ENCODE peak calls at places on chromosomes 1 and 21, in nine cellular contexts. One of them, this sample, is unnamed.

GRCh38 chr21:26072891-26073615 is 97.5 kb downstream of the APP start:
- DNase-seq in lower lobe of right lung: no peak
- DNase-seq in astrocyte of the cerebellum: peak
- DNase-seq in transverse colon: no peak
- DNase-seq in AG09309: peak
- DNase-seq in neural progenitor cell: no peak
- DNase-seq in GM12864: no peak
- DNase-seq in CD8-positive, alpha-beta T cell: no peak
- DNase-seq in tibial artery: no peak
- DNase-seq in this sample: no peak

GRCh38 chr21:14901482-14901958 is 163.3 kb downstream of the NRIP1 start:
- DNase-seq in lower lobe of right lung: no peak
- DNase-seq in astrocyte of the cerebellum: peak
- DNase-seq in transverse colon: no peak
- DNase-seq in AG09309: no peak
- DNase-seq in neural progenitor cell: no peak
- DNase-seq in GM12864: no peak
- DNase-seq in CD8-positive, alpha-beta T cell: no peak
- DNase-seq in tibial artery: no peak
- DNase-seq in this sample: peak

GRCh38 chr1:1894354-1895049 is 3.6 kb upstream of the GNB1 start:
- DNase-seq in lower lobe of right lung: no peak
- DNase-seq in astrocyte of the cerebellum: no peak
- DNase-seq in transverse colon: peak
- DNase-seq in AG09309: no peak
- DNase-seq in neural progenitor cell: peak
- DNase-seq in GM12864: no peak
- DNase-seq in CD8-positive, alpha-beta T cell: no peak
- DNase-seq in tibial artery: no peak
- DNase-seq in this sample: no peak

GRCh38 chr1:227317541-227318002 is 720 bp downstream of the CDC42BPA start:
- DNase-seq in lower lobe of right lung: peak
- DNase-seq in astrocyte of the cerebellum: peak
- DNase-seq in transverse colon: peak
- DNase-seq in AG09309: no peak
- DNase-seq in neural progenitor cell: peak
- DNase-seq in GM12864: no peak
- DNase-seq in CD8-positive, alpha-beta T cell: no peak
- DNase-seq in tibial artery: peak
- DNase-seq in this sample: peak

GRCh38 chr1:112083487-112083886 is 94.0 kb upstream of the KCND3 start:
- DNase-seq in lower lobe of right lung: no peak
- DNase-seq in astrocyte of the cerebellum: peak
- DNase-seq in transverse colon: no peak
- DNase-seq in AG09309: no peak
- DNase-seq in neural progenitor cell: peak
- DNase-seq in GM12864: no peak
- DNase-seq in CD8-positive, alpha-beta T cell: no peak
- DNase-seq in tibial artery: no peak
- DNase-seq in this sample: no peak

GRCh38 chr1:84339503-84339902 is 38.0 kb downstream of the SAMD13 start:
- DNase-seq in lower lobe of right lung: no peak
- DNase-seq in astrocyte of the cerebellum: no peak
- DNase-seq in transverse colon: no peak
- DNase-seq in AG09309: no peak
- DNase-seq in neural progenitor cell: no peak
- DNase-seq in GM12864: no peak
- DNase-seq in CD8-positive, alpha-beta T cell: no peak
- DNase-seq in tibial artery: no peak
- DNase-seq in this sample: no peak

GRCh38 chr1:58782308-58783089 is 1.3 kb downstream of the JUN start:
- DNase-seq in lower lobe of right lung: peak
- DNase-seq in astrocyte of the cerebellum: no peak
- DNase-seq in transverse colon: peak
- DNase-seq in AG09309: no peak
- DNase-seq in neural progenitor cell: peak
- DNase-seq in GM12864: no peak
- DNase-seq in CD8-positive, alpha-beta T cell: peak
- DNase-seq in tibial artery: peak
- DNase-seq in this sample: no peak

GRCh38 chr1:25617626-25618432 is 1.2 kb downstream of the MAN1C1 start:
- DNase-seq in lower lobe of right lung: peak
- DNase-seq in astrocyte of the cerebellum: no peak
- DNase-seq in transverse colon: no peak
- DNase-seq in AG09309: no peak
- DNase-seq in neural progenitor cell: peak
- DNase-seq in GM12864: no peak
- DNase-seq in CD8-positive, alpha-beta T cell: no peak
- DNase-seq in tibial artery: peak
- DNase-seq in this sample: no peak

GRCh38 chr1:24639881-24640280 is 3.2 kb upstream of the SRRM1 start:
- DNase-seq in lower lobe of right lung: no peak
- DNase-seq in astrocyte of the cerebellum: no peak
- DNase-seq in transverse colon: no peak
- DNase-seq in AG09309: no peak
- DNase-seq in neural progenitor cell: no peak
- DNase-seq in GM12864: no peak
- DNase-seq in CD8-positive, alpha-beta T cell: no peak
- DNase-seq in tibial artery: no peak
- DNase-seq in this sample: no peak

GRCh38 chr1:6472391-6472790 is 6.4 kb upstream of the TNFRSF25 start:
- DNase-seq in lower lobe of right lung: no peak
- DNase-seq in astrocyte of the cerebellum: no peak
- DNase-seq in transverse colon: no peak
- DNase-seq in AG09309: no peak
- DNase-seq in neural progenitor cell: no peak
- DNase-seq in GM12864: no peak
- DNase-seq in CD8-positive, alpha-beta T cell: no peak
- DNase-seq in tibial artery: no peak
- DNase-seq in this sample: no peak

GRCh38 chr1:26689504-26689903 is 6.3 kb upstream of the ARID1A start:
- DNase-seq in lower lobe of right lung: no peak
- DNase-seq in astrocyte of the cerebellum: no peak
- DNase-seq in transverse colon: no peak
- DNase-seq in AG09309: no peak
- DNase-seq in neural progenitor cell: no peak
- DNase-seq in GM12864: no peak
- DNase-seq in CD8-positive, alpha-beta T cell: no peak
- DNase-seq in tibial artery: no peak
- DNase-seq in this sample: no peak

GRCh38 chr1:246367046-246367445 is 140.0 kb downstream of the SMYD3 start:
- DNase-seq in lower lobe of right lung: no peak
- DNase-seq in astrocyte of the cerebellum: no peak
- DNase-seq in transverse colon: no peak
- DNase-seq in AG09309: no peak
- DNase-seq in neural progenitor cell: no peak
- DNase-seq in GM12864: no peak
- DNase-seq in CD8-positive, alpha-beta T cell: no peak
- DNase-seq in tibial artery: no peak
- DNase-seq in this sample: no peak

GRCh38 chr1:159817276-159818041 is 9.2 kb upstream of the SLAMF8 start:
- DNase-seq in lower lobe of right lung: no peak
- DNase-seq in astrocyte of the cerebellum: no peak
- DNase-seq in transverse colon: no peak
- DNase-seq in AG09309: no peak
- DNase-seq in neural progenitor cell: no peak
- DNase-seq in GM12864: no peak
- DNase-seq in CD8-positive, alpha-beta T cell: no peak
- DNase-seq in tibial artery: no peak
- DNase-seq in this sample: no peak

DNA sequence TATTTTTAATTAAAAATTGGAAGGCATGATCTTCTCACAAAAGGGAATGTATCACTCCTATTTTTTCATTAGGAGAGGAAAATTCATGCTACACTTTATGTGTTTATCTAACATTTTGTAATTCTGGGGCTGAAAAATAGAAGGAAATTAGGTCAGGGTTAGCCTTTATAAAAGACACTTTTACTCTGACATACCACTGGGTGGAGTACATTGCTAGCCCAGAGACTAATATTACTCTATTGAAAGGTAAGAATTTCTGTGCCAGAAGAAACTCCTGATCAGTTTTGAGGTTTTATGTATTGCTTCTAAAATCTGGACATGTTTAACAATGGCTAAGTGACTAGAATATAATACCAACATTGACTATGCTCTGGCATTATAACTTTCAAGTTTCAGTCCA is 724.6 kb downstream of the USP25 start:
- DNase-seq in lower lobe of right lung: no peak
- DNase-seq in astrocyte of the cerebellum: no peak
- DNase-seq in transverse colon: no peak
- DNase-seq in AG09309: no peak
- DNase-seq in neural progenitor cell: no peak
- DNase-seq in GM12864: no peak
- DNase-seq in CD8-positive, alpha-beta T cell: no peak
- DNase-seq in tibial artery: no peak
- DNase-seq in this sample: no peak
- TF ChIP-seq CTCF in lower lobe of right lung: no peak
- TF ChIP-seq CTCF in astrocyte of the cerebellum: peak
- TF ChIP-seq CTCF in transverse colon: no peak
- TF ChIP-seq CTCF in AG09309: peak
- TF ChIP-seq CTCF in neural progenitor cell: peak
- TF ChIP-seq CTCF in GM12864: no peak
- TF ChIP-seq CTCF in CD8-positive, alpha-beta T cell: no peak
- TF ChIP-seq CTCF in tibial artery: peak
- TF ChIP-seq CTCF in this sample: peak

DNA sequence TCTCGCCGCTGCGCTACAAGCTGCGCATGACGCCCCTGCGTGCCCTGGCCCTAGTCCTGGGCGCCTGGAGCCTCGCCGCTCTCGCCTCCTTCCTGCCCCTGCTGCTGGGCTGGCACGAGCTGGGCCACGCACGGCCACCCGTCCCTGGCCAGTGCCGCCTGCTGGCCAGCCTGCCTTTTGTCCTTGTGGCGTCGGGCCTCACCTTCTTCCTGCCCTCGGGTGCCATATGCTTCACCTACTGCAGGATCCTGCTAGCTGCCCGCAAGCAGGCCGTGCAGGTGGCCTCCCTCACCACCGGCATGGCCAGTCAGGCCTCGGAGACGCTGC is 1.4 kb downstream of the HTR6 start:
- DNase-seq in lower lobe of right lung: no peak
- DNase-seq in astrocyte of the cerebellum: no peak
- DNase-seq in transverse colon: no peak
- DNase-seq in AG09309: no peak
- DNase-seq in neural progenitor cell: no peak
- DNase-seq in GM12864: no peak
- DNase-seq in CD8-positive, alpha-beta T cell: no peak
- DNase-seq in tibial artery: no peak
- DNase-seq in this sample: no peak
- H3K4me3 ChIP-seq in lower lobe of right lung: no peak
- H3K4me3 ChIP-seq in astrocyte of the cerebellum: no peak
- H3K4me3 ChIP-seq in transverse colon: no peak
- H3K4me3 ChIP-seq in AG09309: no peak
- H3K4me3 ChIP-seq in neural progenitor cell: no peak
- H3K4me3 ChIP-seq in GM12864: no peak
- H3K4me3 ChIP-seq in CD8-positive, alpha-beta T cell: no peak
- H3K4me3 ChIP-seq in tibial artery: no peak
- H3K4me3 ChIP-seq in this sample: no peak

GRCh38 chr21:43609501-43610340 is 49.6 kb downstream of the HSF2BP start:
- DNase-seq in lower lobe of right lung: no peak
- DNase-seq in astrocyte of the cerebellum: peak
- DNase-seq in transverse colon: peak
- DNase-seq in AG09309: no peak
- DNase-seq in neural progenitor cell: no peak
- DNase-seq in GM12864: no peak
- DNase-seq in CD8-positive, alpha-beta T cell: no peak
- DNase-seq in tibial artery: no peak
- DNase-seq in this sample: peak
- TF ChIP-seq CTCF in lower lobe of right lung: no peak
- TF ChIP-seq CTCF in astrocyte of the cerebellum: no peak
- TF ChIP-seq CTCF in transverse colon: no peak
- TF ChIP-seq CTCF in AG09309: no peak
- TF ChIP-seq CTCF in neural progenitor cell: no peak
- TF ChIP-seq CTCF in GM12864: no peak
- TF ChIP-seq CTCF in CD8-positive, alpha-beta T cell: no peak
- TF ChIP-seq CTCF in tibial artery: no peak
- TF ChIP-seq CTCF in this sample: no peak

GRCh38 chr21:46155514-46156377 is at the start of gene FTCD:
- DNase-seq in lower lobe of right lung: peak
- DNase-seq in astrocyte of the cerebellum: no peak
- DNase-seq in transverse colon: no peak
- DNase-seq in AG09309: no peak
- DNase-seq in neural progenitor cell: no peak
- DNase-seq in GM12864: no peak
- DNase-seq in CD8-positive, alpha-beta T cell: no peak
- DNase-seq in tibial artery: peak
- DNase-seq in this sample: no peak
- H3K4me3 ChIP-seq in lower lobe of right lung: no peak
- H3K4me3 ChIP-seq in astrocyte of the cerebellum: no peak
- H3K4me3 ChIP-seq in transverse colon: no peak
- H3K4me3 ChIP-seq in AG09309: no peak
- H3K4me3 ChIP-seq in neural progenitor cell: no peak
- H3K4me3 ChIP-seq in GM12864: no peak
- H3K4me3 ChIP-seq in CD8-positive, alpha-beta T cell: no peak
- H3K4me3 ChIP-seq in tibial artery: no peak
- H3K4me3 ChIP-seq in this sample: no peak

GRCh38 chr1:203464226-203464625 is 11.4 kb upstream of the PRELP start:
- DNase-seq in lower lobe of right lung: no peak
- DNase-seq in astrocyte of the cerebellum: no peak
- DNase-seq in transverse colon: no peak
- DNase-seq in AG09309: no peak
- DNase-seq in neural progenitor cell: no peak
- DNase-seq in GM12864: no peak
- DNase-seq in CD8-positive, alpha-beta T cell: no peak
- DNase-seq in tibial artery: peak
- DNase-seq in this sample: no peak

GRCh38 chr1:203464743-203465142 is 10.9 kb upstream of the PRELP start:
- DNase-seq in lower lobe of right lung: no peak
- DNase-seq in astrocyte of the cerebellum: no peak
- DNase-seq in transverse colon: no peak
- DNase-seq in AG09309: no peak
- DNase-seq in neural progenitor cell: no peak
- DNase-seq in GM12864: no peak
- DNase-seq in CD8-positive, alpha-beta T cell: no peak
- DNase-seq in tibial artery: peak
- DNase-seq in this sample: no peak

GRCh38 chr1:203462878-203463277 is 12.7 kb upstream of the PRELP start:
- DNase-seq in lower lobe of right lung: peak
- DNase-seq in astrocyte of the cerebellum: no peak
- DNase-seq in transverse colon: no peak
- DNase-seq in AG09309: peak
- DNase-seq in neural progenitor cell: no peak
- DNase-seq in GM12864: no peak
- DNase-seq in CD8-positive, alpha-beta T cell: no peak
- DNase-seq in tibial artery: peak
- DNase-seq in this sample: peak

GRCh38 chr1:203462143-203462542 is 13.5 kb upstream of the PRELP start:
- DNase-seq in lower lobe of right lung: no peak
- DNase-seq in astrocyte of the cerebellum: no peak
- DNase-seq in transverse colon: no peak
- DNase-seq in AG09309: no peak
- DNase-seq in neural progenitor cell: no peak
- DNase-seq in GM12864: no peak
- DNase-seq in CD8-positive, alpha-beta T cell: no peak
- DNase-seq in tibial artery: no peak
- DNase-seq in this sample: no peak

GRCh38 chr1:203463469-203464062 is 12.0 kb upstream of the PRELP start:
- DNase-seq in lower lobe of right lung: no peak
- DNase-seq in astrocyte of the cerebellum: peak
- DNase-seq in transverse colon: no peak
- DNase-seq in AG09309: no peak
- DNase-seq in neural progenitor cell: no peak
- DNase-seq in GM12864: no peak
- DNase-seq in CD8-positive, alpha-beta T cell: no peak
- DNase-seq in tibial artery: no peak
- DNase-seq in this sample: peak
- TF ChIP-seq CTCF in lower lobe of right lung: no peak
- TF ChIP-seq CTCF in astrocyte of the cerebellum: no peak
- TF ChIP-seq CTCF in transverse colon: no peak
- TF ChIP-seq CTCF in AG09309: peak
- TF ChIP-seq CTCF in neural progenitor cell: peak
- TF ChIP-seq CTCF in GM12864: no peak
- TF ChIP-seq CTCF in CD8-positive, alpha-beta T cell: no peak
- TF ChIP-seq CTCF in tibial artery: no peak
- TF ChIP-seq CTCF in this sample: peak

GRCh38 chr1:166490437-166490784 is 323.6 kb upstream of the FAM78B start:
- DNase-seq in lower lobe of right lung: no peak
- DNase-seq in astrocyte of the cerebellum: no peak
- DNase-seq in transverse colon: no peak
- DNase-seq in AG09309: no peak
- DNase-seq in neural progenitor cell: no peak
- DNase-seq in GM12864: no peak
- DNase-seq in CD8-positive, alpha-beta T cell: no peak
- DNase-seq in tibial artery: no peak
- DNase-seq in this sample: no peak
- H3K4me3 ChIP-seq in lower lobe of right lung: peak
- H3K4me3 ChIP-seq in astrocyte of the cerebellum: no peak
- H3K4me3 ChIP-seq in transverse colon: peak
- H3K4me3 ChIP-seq in AG09309: no peak
- H3K4me3 ChIP-seq in neural progenitor cell: no peak
- H3K4me3 ChIP-seq in GM12864: no peak
- H3K4me3 ChIP-seq in CD8-positive, alpha-beta T cell: peak
- H3K4me3 ChIP-seq in tibial artery: no peak
- H3K4me3 ChIP-seq in this sample: no peak